ENCODE peak calls at places on chromosomes 2 and 18, in nine cellular contexts. One of them, this sample, is unnamed.

GRCh38 chr18:60895181-60895580 is 438.0 kb upstream of the CDH20 start:
- DNase-seq in HL-60: no peak
- DNase-seq in psoas muscle: no peak
- DNase-seq in SK-N-SH: no peak
- DNase-seq in dermis blood vessel endothelial cell: no peak
- DNase-seq in nephron progenitor cell: no peak
- DNase-seq in activated CD4-positive, CD25-positive, alpha-beta regulatory T cell treated with anti-CD3 and anti-CD28 coated beads, Interleukin-2, amount 50 U/mL, for 72 hours: no peak
- DNase-seq in putamen: no peak
- DNase-seq in A172: no peak
- DNase-seq in this sample: no peak

GRCh38 chr2:200615247-200615646 is 29.4 kb downstream of the AOX1 start:
- DNase-seq in HL-60: peak
- DNase-seq in psoas muscle: no peak
- DNase-seq in SK-N-SH: no peak
- DNase-seq in dermis blood vessel endothelial cell: peak
- DNase-seq in nephron progenitor cell: no peak
- DNase-seq in activated CD4-positive, CD25-positive, alpha-beta regulatory T cell treated with anti-CD3 and anti-CD28 coated beads, Interleukin-2, amount 50 U/mL, for 72 hours: no peak
- DNase-seq in putamen: no peak
- DNase-seq in A172: peak
- DNase-seq in this sample: no peak

GRCh38 chr2:110741491-110741980 is 9.2 kb downstream of the ACOXL start:
- DNase-seq in HL-60: no peak
- DNase-seq in psoas muscle: no peak
- DNase-seq in SK-N-SH: no peak
- DNase-seq in dermis blood vessel endothelial cell: no peak
- DNase-seq in nephron progenitor cell: no peak
- DNase-seq in activated CD4-positive, CD25-positive, alpha-beta regulatory T cell treated with anti-CD3 and anti-CD28 coated beads, Interleukin-2, amount 50 U/mL, for 72 hours: no peak
- DNase-seq in putamen: no peak
- DNase-seq in A172: peak
- DNase-seq in this sample: no peak

GRCh38 chr2:192741889-192742288 is 547.2 kb upstream of the TMEFF2 start:
- DNase-seq in HL-60: no peak
- DNase-seq in psoas muscle: no peak
- DNase-seq in SK-N-SH: peak
- DNase-seq in dermis blood vessel endothelial cell: no peak
- DNase-seq in nephron progenitor cell: no peak
- DNase-seq in activated CD4-positive, CD25-positive, alpha-beta regulatory T cell treated with anti-CD3 and anti-CD28 coated beads, Interleukin-2, amount 50 U/mL, for 72 hours: no peak
- DNase-seq in putamen: no peak
- DNase-seq in A172: peak
- DNase-seq in this sample: no peak

GRCh38 chr2:78416625-78417300 is 608.7 kb upstream of the REG3G start:
- DNase-seq in HL-60: no peak
- DNase-seq in psoas muscle: no peak
- DNase-seq in SK-N-SH: no peak
- DNase-seq in dermis blood vessel endothelial cell: no peak
- DNase-seq in nephron progenitor cell: no peak
- DNase-seq in activated CD4-positive, CD25-positive, alpha-beta regulatory T cell treated with anti-CD3 and anti-CD28 coated beads, Interleukin-2, amount 50 U/mL, for 72 hours: no peak
- DNase-seq in putamen: no peak
- DNase-seq in A172: no peak
- DNase-seq in this sample: no peak

GRCh38 chr2:200810252-200810650 is 1.5 kb upstream of the BZW1 start:
- DNase-seq in HL-60: peak
- DNase-seq in psoas muscle: no peak
- DNase-seq in SK-N-SH: no peak
- DNase-seq in dermis blood vessel endothelial cell: peak
- DNase-seq in nephron progenitor cell: no peak
- DNase-seq in activated CD4-positive, CD25-positive, alpha-beta regulatory T cell treated with anti-CD3 and anti-CD28 coated beads, Interleukin-2, amount 50 U/mL, for 72 hours: no peak
- DNase-seq in putamen: peak
- DNase-seq in A172: peak
- DNase-seq in this sample: peak

GRCh38 chr18:63444567-63444966 is 22.3 kb upstream of the VPS4B start:
- DNase-seq in HL-60: peak
- DNase-seq in psoas muscle: no peak
- DNase-seq in SK-N-SH: no peak
- DNase-seq in dermis blood vessel endothelial cell: no peak
- DNase-seq in nephron progenitor cell: no peak
- DNase-seq in activated CD4-positive, CD25-positive, alpha-beta regulatory T cell treated with anti-CD3 and anti-CD28 coated beads, Interleukin-2, amount 50 U/mL, for 72 hours: no peak
- DNase-seq in putamen: no peak
- DNase-seq in A172: peak
- DNase-seq in this sample: no peak

GRCh38 chr2:18500333-18500732 is 60.1 kb downstream of the RDH14 start:
- DNase-seq in HL-60: no peak
- DNase-seq in psoas muscle: no peak
- DNase-seq in SK-N-SH: no peak
- DNase-seq in dermis blood vessel endothelial cell: no peak
- DNase-seq in nephron progenitor cell: no peak
- DNase-seq in activated CD4-positive, CD25-positive, alpha-beta regulatory T cell treated with anti-CD3 and anti-CD28 coated beads, Interleukin-2, amount 50 U/mL, for 72 hours: no peak
- DNase-seq in putamen: no peak
- DNase-seq in A172: no peak
- DNase-seq in this sample: no peak

GRCh38 chr2:217396165-217396564 is 536.3 kb upstream of the TNP1 start:
- DNase-seq in HL-60: no peak
- DNase-seq in psoas muscle: no peak
- DNase-seq in SK-N-SH: no peak
- DNase-seq in dermis blood vessel endothelial cell: no peak
- DNase-seq in nephron progenitor cell: no peak
- DNase-seq in activated CD4-positive, CD25-positive, alpha-beta regulatory T cell treated with anti-CD3 and anti-CD28 coated beads, Interleukin-2, amount 50 U/mL, for 72 hours: no peak
- DNase-seq in putamen: no peak
- DNase-seq in A172: no peak
- DNase-seq in this sample: no peak

GRCh38 chr2:149490296-149490695 is 97.3 kb downstream of the MMADHC start:
- DNase-seq in HL-60: no peak
- DNase-seq in psoas muscle: no peak
- DNase-seq in SK-N-SH: peak
- DNase-seq in dermis blood vessel endothelial cell: peak
- DNase-seq in nephron progenitor cell: no peak
- DNase-seq in activated CD4-positive, CD25-positive, alpha-beta regulatory T cell treated with anti-CD3 and anti-CD28 coated beads, Interleukin-2, amount 50 U/mL, for 72 hours: no peak
- DNase-seq in putamen: peak
- DNase-seq in A172: peak
- DNase-seq in this sample: no peak

GRCh38 chr2:224401641-224402342 is at the start of gene FAM124B:
- DNase-seq in HL-60: no peak
- DNase-seq in psoas muscle: peak
- DNase-seq in SK-N-SH: no peak
- DNase-seq in dermis blood vessel endothelial cell: peak
- DNase-seq in nephron progenitor cell: no peak
- DNase-seq in activated CD4-positive, CD25-positive, alpha-beta regulatory T cell treated with anti-CD3 and anti-CD28 coated beads, Interleukin-2, amount 50 U/mL, for 72 hours: peak
- DNase-seq in putamen: peak
- DNase-seq in A172: peak
- DNase-seq in this sample: peak

GRCh38 chr2:88074854-88075292 is 7.2 kb downstream of the SMYD1 start:
- DNase-seq in HL-60: peak
- DNase-seq in psoas muscle: no peak
- DNase-seq in SK-N-SH: no peak
- DNase-seq in dermis blood vessel endothelial cell: no peak
- DNase-seq in nephron progenitor cell: no peak
- DNase-seq in activated CD4-positive, CD25-positive, alpha-beta regulatory T cell treated with anti-CD3 and anti-CD28 coated beads, Interleukin-2, amount 50 U/mL, for 72 hours: no peak
- DNase-seq in putamen: no peak
- DNase-seq in A172: peak
- DNase-seq in this sample: no peak

GRCh38 chr2:168526641-168527040 is 70.6 kb downstream of the CERS6 start:
- DNase-seq in HL-60: no peak
- DNase-seq in psoas muscle: no peak
- DNase-seq in SK-N-SH: no peak
- DNase-seq in dermis blood vessel endothelial cell: no peak
- DNase-seq in nephron progenitor cell: no peak
- DNase-seq in activated CD4-positive, CD25-positive, alpha-beta regulatory T cell treated with anti-CD3 and anti-CD28 coated beads, Interleukin-2, amount 50 U/mL, for 72 hours: no peak
- DNase-seq in putamen: no peak
- DNase-seq in A172: no peak
- DNase-seq in this sample: no peak

GRCh38 chr2:222882484-222882928 is 21.7 kb downstream of the ACSL3 start:
- DNase-seq in HL-60: no peak
- DNase-seq in psoas muscle: peak
- DNase-seq in SK-N-SH: no peak
- DNase-seq in dermis blood vessel endothelial cell: no peak
- DNase-seq in nephron progenitor cell: no peak
- DNase-seq in activated CD4-positive, CD25-positive, alpha-beta regulatory T cell treated with anti-CD3 and anti-CD28 coated beads, Interleukin-2, amount 50 U/mL, for 72 hours: no peak
- DNase-seq in putamen: no peak
- DNase-seq in A172: no peak
- DNase-seq in this sample: no peak

GRCh38 chr2:50125230-50125629 is 906.7 kb downstream of the NRXN1 start:
- DNase-seq in HL-60: no peak
- DNase-seq in psoas muscle: no peak
- DNase-seq in SK-N-SH: no peak
- DNase-seq in dermis blood vessel endothelial cell: no peak
- DNase-seq in nephron progenitor cell: no peak
- DNase-seq in activated CD4-positive, CD25-positive, alpha-beta regulatory T cell treated with anti-CD3 and anti-CD28 coated beads, Interleukin-2, amount 50 U/mL, for 72 hours: no peak
- DNase-seq in putamen: no peak
- DNase-seq in A172: no peak
- DNase-seq in this sample: no peak

GRCh38 chr2:188243381-188243780 is 48.3 kb upstream of the GULP1 start:
- DNase-seq in HL-60: no peak
- DNase-seq in psoas muscle: no peak
- DNase-seq in SK-N-SH: no peak
- DNase-seq in dermis blood vessel endothelial cell: no peak
- DNase-seq in nephron progenitor cell: no peak
- DNase-seq in activated CD4-positive, CD25-positive, alpha-beta regulatory T cell treated with anti-CD3 and anti-CD28 coated beads, Interleukin-2, amount 50 U/mL, for 72 hours: no peak
- DNase-seq in putamen: no peak
- DNase-seq in A172: no peak
- DNase-seq in this sample: no peak

GRCh38 chr2:101120124-101120996 is 30.8 kb downstream of the TBC1D8 start:
- DNase-seq in HL-60: no peak
- DNase-seq in psoas muscle: peak
- DNase-seq in SK-N-SH: no peak
- DNase-seq in dermis blood vessel endothelial cell: peak
- DNase-seq in nephron progenitor cell: no peak
- DNase-seq in activated CD4-positive, CD25-positive, alpha-beta regulatory T cell treated with anti-CD3 and anti-CD28 coated beads, Interleukin-2, amount 50 U/mL, for 72 hours: no peak
- DNase-seq in putamen: no peak
- DNase-seq in A172: peak
- DNase-seq in this sample: no peak

GRCh38 chr2:235834781-235835180 is 333.4 kb downstream of the GBX2 start:
- DNase-seq in HL-60: no peak
- DNase-seq in psoas muscle: no peak
- DNase-seq in SK-N-SH: no peak
- DNase-seq in dermis blood vessel endothelial cell: no peak
- DNase-seq in nephron progenitor cell: no peak
- DNase-seq in activated CD4-positive, CD25-positive, alpha-beta regulatory T cell treated with anti-CD3 and anti-CD28 coated beads, Interleukin-2, amount 50 U/mL, for 72 hours: no peak
- DNase-seq in putamen: no peak
- DNase-seq in A172: no peak
- DNase-seq in this sample: no peak

GRCh38 chr2:209423562-209424541 is at the start of gene MAP2:
- DNase-seq in HL-60: peak
- DNase-seq in psoas muscle: peak
- DNase-seq in SK-N-SH: peak
- DNase-seq in dermis blood vessel endothelial cell: peak
- DNase-seq in nephron progenitor cell: peak
- DNase-seq in activated CD4-positive, CD25-positive, alpha-beta regulatory T cell treated with anti-CD3 and anti-CD28 coated beads, Interleukin-2, amount 50 U/mL, for 72 hours: peak
- DNase-seq in putamen: peak
- DNase-seq in A172: peak
- DNase-seq in this sample: peak

GRCh38 chr2:95074663-95075439 is 46.8 kb downstream of the MRPS5 start:
- DNase-seq in HL-60: no peak
- DNase-seq in psoas muscle: no peak
- DNase-seq in SK-N-SH: no peak
- DNase-seq in dermis blood vessel endothelial cell: no peak
- DNase-seq in nephron progenitor cell: no peak
- DNase-seq in activated CD4-positive, CD25-positive, alpha-beta regulatory T cell treated with anti-CD3 and anti-CD28 coated beads, Interleukin-2, amount 50 U/mL, for 72 hours: peak
- DNase-seq in putamen: no peak
- DNase-seq in A172: no peak
- DNase-seq in this sample: no peak

GRCh38 chr2:27216416-27217137 is 592 bp upstream of the CAD start:
- DNase-seq in HL-60: no peak
- DNase-seq in psoas muscle: no peak
- DNase-seq in SK-N-SH: no peak
- DNase-seq in dermis blood vessel endothelial cell: peak
- DNase-seq in nephron progenitor cell: no peak
- DNase-seq in activated CD4-positive, CD25-positive, alpha-beta regulatory T cell treated with anti-CD3 and anti-CD28 coated beads, Interleukin-2, amount 50 U/mL, for 72 hours: no peak
- DNase-seq in putamen: no peak
- DNase-seq in A172: no peak
- DNase-seq in this sample: no peak

GRCh38 chr18:49778826-49779465 is 34.4 kb downstream of the ACAA2 start:
- DNase-seq in HL-60: no peak
- DNase-seq in psoas muscle: no peak
- DNase-seq in SK-N-SH: no peak
- DNase-seq in dermis blood vessel endothelial cell: no peak
- DNase-seq in nephron progenitor cell: no peak
- DNase-seq in activated CD4-positive, CD25-positive, alpha-beta regulatory T cell treated with anti-CD3 and anti-CD28 coated beads, Interleukin-2, amount 50 U/mL, for 72 hours: no peak
- DNase-seq in putamen: no peak
- DNase-seq in A172: peak
- DNase-seq in this sample: no peak

GRCh38 chr2:17813742-17814458 is 2.4 kb upstream of the MSGN1 start:
- DNase-seq in HL-60: no peak
- DNase-seq in psoas muscle: peak
- DNase-seq in SK-N-SH: no peak
- DNase-seq in dermis blood vessel endothelial cell: no peak
- DNase-seq in nephron progenitor cell: no peak
- DNase-seq in activated CD4-positive, CD25-positive, alpha-beta regulatory T cell treated with anti-CD3 and anti-CD28 coated beads, Interleukin-2, amount 50 U/mL, for 72 hours: no peak
- DNase-seq in putamen: no peak
- DNase-seq in A172: no peak
- DNase-seq in this sample: no peak

GRCh38 chr2:136310005-136310495 is 192.1 kb upstream of the CXCR4 start:
- DNase-seq in HL-60: no peak
- DNase-seq in psoas muscle: no peak
- DNase-seq in SK-N-SH: no peak
- DNase-seq in dermis blood vessel endothelial cell: no peak
- DNase-seq in nephron progenitor cell: no peak
- DNase-seq in activated CD4-positive, CD25-positive, alpha-beta regulatory T cell treated with anti-CD3 and anti-CD28 coated beads, Interleukin-2, amount 50 U/mL, for 72 hours: peak
- DNase-seq in putamen: no peak
- DNase-seq in A172: peak
- DNase-seq in this sample: no peak

GRCh38 chr2:190465060-190465459 is 56.9 kb downstream of the MFSD6 start:
- DNase-seq in HL-60: no peak
- DNase-seq in psoas muscle: no peak
- DNase-seq in SK-N-SH: no peak
- DNase-seq in dermis blood vessel endothelial cell: no peak
- DNase-seq in nephron progenitor cell: no peak
- DNase-seq in activated CD4-positive, CD25-positive, alpha-beta regulatory T cell treated with anti-CD3 and anti-CD28 coated beads, Interleukin-2, amount 50 U/mL, for 72 hours: no peak
- DNase-seq in putamen: no peak
- DNase-seq in A172: no peak
- DNase-seq in this sample: no peak

GRCh38 chr2:158676696-158677095 is 118.4 kb upstream of the DAPL1 start:
- DNase-seq in HL-60: no peak
- DNase-seq in psoas muscle: no peak
- DNase-seq in SK-N-SH: no peak
- DNase-seq in dermis blood vessel endothelial cell: no peak
- DNase-seq in nephron progenitor cell: no peak
- DNase-seq in activated CD4-positive, CD25-positive, alpha-beta regulatory T cell treated with anti-CD3 and anti-CD28 coated beads, Interleukin-2, amount 50 U/mL, for 72 hours: no peak
- DNase-seq in putamen: no peak
- DNase-seq in A172: no peak
- DNase-seq in this sample: no peak

GRCh38 chr2:199197448-199197847 is 260.3 kb downstream of the SATB2 start:
- DNase-seq in HL-60: peak
- DNase-seq in psoas muscle: no peak
- DNase-seq in SK-N-SH: no peak
- DNase-seq in dermis blood vessel endothelial cell: no peak
- DNase-seq in nephron progenitor cell: no peak
- DNase-seq in activated CD4-positive, CD25-positive, alpha-beta regulatory T cell treated with anti-CD3 and anti-CD28 coated beads, Interleukin-2, amount 50 U/mL, for 72 hours: no peak
- DNase-seq in putamen: no peak
- DNase-seq in A172: no peak
- DNase-seq in this sample: no peak

GRCh38 chr2:121529439-121530209 is 1.1 kb upstream of the RNU4ATAC start:
- DNase-seq in HL-60: peak
- DNase-seq in psoas muscle: peak
- DNase-seq in SK-N-SH: peak
- DNase-seq in dermis blood vessel endothelial cell: peak
- DNase-seq in nephron progenitor cell: peak
- DNase-seq in activated CD4-positive, CD25-positive, alpha-beta regulatory T cell treated with anti-CD3 and anti-CD28 coated beads, Interleukin-2, amount 50 U/mL, for 72 hours: no peak
- DNase-seq in putamen: peak
- DNase-seq in A172: peak
- DNase-seq in this sample: no peak

GRCh38 chr18:5622905-5623304 is 79.1 kb upstream of the EPB41L3 start:
- DNase-seq in HL-60: no peak
- DNase-seq in psoas muscle: no peak
- DNase-seq in SK-N-SH: no peak
- DNase-seq in dermis blood vessel endothelial cell: no peak
- DNase-seq in nephron progenitor cell: no peak
- DNase-seq in activated CD4-positive, CD25-positive, alpha-beta regulatory T cell treated with anti-CD3 and anti-CD28 coated beads, Interleukin-2, amount 50 U/mL, for 72 hours: no peak
- DNase-seq in putamen: no peak
- DNase-seq in A172: no peak
- DNase-seq in this sample: no peak

GRCh38 chr2:27921880-27922589 is 31.5 kb downstream of the BABAM2 start:
- DNase-seq in HL-60: no peak
- DNase-seq in psoas muscle: no peak
- DNase-seq in SK-N-SH: no peak
- DNase-seq in dermis blood vessel endothelial cell: no peak
- DNase-seq in nephron progenitor cell: no peak
- DNase-seq in activated CD4-positive, CD25-positive, alpha-beta regulatory T cell treated with anti-CD3 and anti-CD28 coated beads, Interleukin-2, amount 50 U/mL, for 72 hours: no peak
- DNase-seq in putamen: no peak
- DNase-seq in A172: no peak
- DNase-seq in this sample: no peak

GRCh38 chr2:226515344-226516055 is 284.1 kb downstream of the IRS1 start:
- DNase-seq in HL-60: no peak
- DNase-seq in psoas muscle: no peak
- DNase-seq in SK-N-SH: no peak
- DNase-seq in dermis blood vessel endothelial cell: no peak
- DNase-seq in nephron progenitor cell: no peak
- DNase-seq in activated CD4-positive, CD25-positive, alpha-beta regulatory T cell treated with anti-CD3 and anti-CD28 coated beads, Interleukin-2, amount 50 U/mL, for 72 hours: no peak
- DNase-seq in putamen: no peak
- DNase-seq in A172: peak
- DNase-seq in this sample: no peak

This sample was measured in retina.